ENCODE peak calls at places on chromosomes 11 and 22, in ten cellular contexts. C is stimulated activated CD4-positive, alpha-beta T cell treated with anti-CD3 and anti-CD28 coated beads, Interleukin-4, amount 100 ng/mL, for 24 hours; M is CD4-positive, CD25-positive, alpha-beta regulatory T cell; S is stomach; R is NCI-H2081 treated with DMSO at 0.1 percent for 48 hours; U is activated CD4-positive, alpha-beta T cell treated with anti-CD3 and anti-CD28 coated beads, Interleukin-2, amount 50 U/mL, for 48 hours; D is thoracic aorta; F is MCF 10A; K is foreskin fibroblast; E is kidney tubule cell. I is an unnamed sample.
A peak's percentile ranks its signal among the peaks of the same experiment; 100 is the strongest.

GRCh38 chr11:64614927-64615326 is 23.9 kb downstream of the SLC22A12 start:
- DNase-seq in C (no peak), M (no peak), S (no peak), R (no peak), U (no peak), D (no peak), F (no peak), K (no peak), E (no peak), I (no peak)

GRCh38 chr11:95115597-95115996 is 26.0 kb downstream of the ENDOD1 start:
- DNase-seq in C (no peak), M (no peak), S (no peak), R (no peak), U (no peak), D (no peak), F (no peak), K (no peak), E (no peak), I (no peak)

GRCh38 chr22:36328635-36329216 is 59.0 kb downstream of the MYH9 start:
- DNase-seq in C (peak; percentile 39), M (no peak), S (peak; percentile 61), R (no peak), U (peak; percentile 46), D (peak; percentile 62), F (peak; percentile 87), K (peak; percentile 86), E (peak; percentile 98), I (peak; percentile 63)

GRCh38 chr11:133797542-133797941 is 47.8 kb downstream of the SPATA19 start:
- DNase-seq in C (no peak), M (no peak), S (no peak), R (no peak), U (no peak), D (no peak), F (no peak), K (no peak), E (no peak), I (no peak)

GRCh38 chr11:123519055-123519796 is 89.2 kb downstream of the GRAMD1B start:
- DNase-seq in C (no peak), M (no peak), S (no peak), R (no peak), U (no peak), D (no peak), F (no peak), K (peak; percentile 18), E (peak; percentile 38), I (no peak)

GRCh38 chr11:111996129-111996528 is 29.1 kb upstream of the DLAT start:
- DNase-seq in C (no peak), M (no peak), S (no peak), R (no peak), U (no peak), D (no peak), F (no peak), K (no peak), E (no peak), I (no peak)

GRCh38 chr22:23523746-23524145 is 56.3 kb downstream of the IGLL1 start:
- DNase-seq in C (no peak), M (no peak), S (no peak), R (no peak), U (no peak), D (no peak), F (no peak), K (no peak), E (no peak), I (no peak)

GRCh38 chr11:83158965-83159900 is 2.3 kb downstream of the PCF11 start:
- DNase-seq in C (no peak), M (no peak), S (no peak), R (no peak), U (no peak), D (no peak), F (no peak), K (no peak), E (no peak), I (no peak)

GRCh38 chr11:35623708-35624168 is 5.5 kb downstream of the FJX1 start:
- DNase-seq in C (no peak), M (no peak), S (no peak), R (no peak), U (no peak), D (no peak), F (peak; percentile 84), K (peak; percentile 78), E (peak; percentile 87), I (no peak)

GRCh38 chr11:69008774-69009440 is 4.1 kb downstream of the MRGPRF start:
- DNase-seq in C (no peak), M (no peak), S (peak; percentile 79), R (no peak), U (no peak), D (peak; percentile 93), F (peak; percentile 86), K (peak; percentile 99), E (peak; percentile 95), I (peak; percentile 60)

GRCh38 chr11:80255021-80255420 is 814.2 kb upstream of the TENM4 start:
- DNase-seq in C (no peak), M (no peak), S (no peak), R (no peak), U (no peak), D (no peak), F (peak; percentile 11), K (no peak), E (peak; percentile 2), I (no peak)

GRCh38 chr22:32830473-32830872 is 29.0 kb downstream of the TIMP3 start:
- DNase-seq in C (no peak), M (no peak), S (no peak), R (no peak), U (no peak), D (no peak), F (no peak), K (no peak), E (no peak), I (peak; percentile 9)

GRCh38 chr11:122779047-122779629 is 59.2 kb upstream of the CRTAM start:
- DNase-seq in C (no peak), M (no peak), S (no peak), R (no peak), U (no peak), D (no peak), F (no peak), K (no peak), E (no peak), I (no peak)

GRCh38 chr11:78138694-78139421 is 568 bp downstream of the ALG8 start:
- DNase-seq in C (peak; percentile 43), M (peak; percentile 70), S (peak; percentile 41), R (no peak), U (peak; percentile 49), D (no peak), F (peak; percentile 22), K (peak; percentile 54), E (peak; percentile 72), I (no peak)

GRCh38 chr11:44813401-44813800 is 86.6 kb downstream of the TSPAN18 start:
- DNase-seq in C (no peak), M (no peak), S (no peak), R (no peak), U (no peak), D (no peak), F (no peak), K (no peak), E (no peak), I (no peak)

GRCh38 chr11:986270-986951 is 50.1 kb downstream of the MUC6 start:
- DNase-seq in C (no peak), M (no peak), S (peak; percentile 83), R (no peak), U (no peak), D (no peak), F (no peak), K (no peak), E (no peak), I (peak; percentile 38)

GRCh38 chr22:30893434-30894370 is 74.9 kb downstream of the MORC2 start:
- DNase-seq in C (no peak), M (peak; percentile 13), S (peak; percentile 18), R (no peak), U (no peak), D (no peak), F (no peak), K (no peak), E (no peak), I (no peak)

GRCh38 chr22:38315801-38316339 is 1.4 kb downstream of the CSNK1E start:
- DNase-seq in C (peak; percentile 10), M (peak; percentile 26), S (no peak), R (no peak), U (no peak), D (no peak), F (peak; percentile 42), K (peak; percentile 57), E (no peak), I (no peak)

GRCh38 chr11:3832816-3833215 is 7.9 kb downstream of the RHOG start:
- DNase-seq in C (no peak), M (no peak), S (no peak), R (no peak), U (no peak), D (no peak), F (no peak), K (no peak), E (no peak), I (no peak)

GRCh38 chr11:3747704-3748103 is 49.6 kb downstream of the NUP98 start:
- DNase-seq in C (no peak), M (no peak), S (no peak), R (no peak), U (no peak), D (no peak), F (peak; percentile 87), K (peak; percentile 88), E (peak; percentile 44), I (no peak)

GRCh38 chr11:38839076-38839475 is 2241.0 kb upstream of the RAG2 start:
- DNase-seq in C (no peak), M (no peak), S (no peak), R (no peak), U (no peak), D (no peak), F (no peak), K (no peak), E (no peak), I (no peak)

GRCh38 chr11:133134561-133135173 is 397.6 kb downstream of the OPCML start:
- DNase-seq in C (peak; percentile 24), M (peak; percentile 60), S (peak; percentile 76), R (peak; percentile 22), U (peak; percentile 45), D (no peak), F (peak; percentile 0), K (no peak), E (peak; percentile 66), I (peak; percentile 61)

GRCh38 chr11:110900426-110900825 is 188.2 kb upstream of the ARHGAP20 start:
- DNase-seq in C (no peak), M (no peak), S (no peak), R (no peak), U (no peak), D (no peak), F (no peak), K (no peak), E (no peak), I (no peak)

GRCh38 chr11:17979770-17980371 is 33.0 kb downstream of the SERGEF start:
- DNase-seq in C (peak; percentile 29), M (peak; percentile 47), S (peak; percentile 37), R (no peak), U (peak; percentile 24), D (no peak), F (peak; percentile 48), K (peak; percentile 38), E (peak; percentile 38), I (peak; percentile 43)

GRCh38 chr11:73270089-73270854 is 1.9 kb upstream of the P2RY6 start:
- DNase-seq in C (no peak), M (no peak), S (peak; percentile 23), R (no peak), U (no peak), D (no peak), F (no peak), K (no peak), E (no peak), I (no peak)

I was measured in body of pancreas.